ENCODE peak calls at places on chromosomes 13 and 19, in six cellular contexts. J is HTR-8/SVneo, X is posterior cingulate gyrus, U is midbrain, E is choroid plexus epithelial cell, F is GM23338. S is an unnamed sample.

GRCh38 chr19:11697284-11697855 is 41.4 kb downstream of the ZNF823 start:
- DNase-seq in F (peak; percentile 49), U (no peak), E (no peak), X (no peak), J (no peak), S (no peak)

GRCh38 chr13:32840840-32841713 is 175.1 kb upstream of the KL start:
- DNase-seq in X (peak; percentile 85), F (no peak), J (no peak), E (peak; percentile 22), U (no peak), S (peak; percentile 63)

GRCh38 chr13:39317284-39317683 is 279.0 kb downstream of the NHLRC3 start:
- DNase-seq in J (no peak), E (peak; percentile 84), F (no peak), U (peak; percentile 7), X (peak; percentile 77), S (peak; percentile 81)

GRCh38 chr13:29835280-29836061 is 14.9 kb downstream of the UBL3 start:
- DNase-seq in U (no peak), F (peak; percentile 57), J (no peak), X (no peak), E (no peak), S (no peak)

GRCh38 chr13:49731766-49732165 is 40.5 kb upstream of the EBPL start:
- DNase-seq in J (no peak), U (no peak), F (no peak), X (no peak), E (peak; percentile 85), S (peak; percentile 45)

GRCh38 chr13:24130134-24130792 is 30.3 kb upstream of the SPATA13 start:
- DNase-seq in X (no peak), J (no peak), E (no peak), F (no peak), U (no peak), S (no peak)

GRCh38 chr19:35533201-35533821 is at the start of gene GAPDHS:
- DNase-seq in J (no peak), E (no peak), U (no peak), X (no peak), F (peak; percentile 63), S (no peak)

GRCh38 chr13:50404769-50405168 is 389.5 kb downstream of the KCNRG start:
- DNase-seq in X (no peak), J (no peak), E (no peak), U (no peak), F (no peak), S (no peak)

GRCh38 chr19:56126983-56127780 is 6.1 kb upstream of the ZNF787 start:
- DNase-seq in X (no peak), J (no peak), E (no peak), F (no peak), U (no peak), S (no peak)

GRCh38 chr13:50993908-50994307 is 84.3 kb downstream of the RNASEH2B start:
- DNase-seq in J (no peak), F (no peak), E (peak; percentile 27), U (no peak), X (no peak), S (no peak)

GRCh38 chr13:57630661-57631606 is 610 bp upstream of the PCDH17 start:
- DNase-seq in E (no peak), U (peak; percentile 79), X (peak; percentile 83), J (peak; percentile 3), F (peak; percentile 46), S (peak; percentile 53)

GRCh38 chr19:16654151-16654550 is 5.8 kb downstream of the SMIM7 start:
- DNase-seq in U (no peak), X (peak; percentile 84), F (peak; percentile 27), J (no peak), E (peak; percentile 23), S (peak; percentile 7)

GRCh38 chr13:114140909-114141255 is 8.5 kb upstream of the RASA3 start:
- DNase-seq in F (no peak), J (no peak), E (no peak), U (no peak), X (peak; percentile 69), S (no peak)

GRCh38 chr19:43380771-43381386 is 27.4 kb downstream of the CD177 start:
- DNase-seq in J (no peak), F (no peak), E (no peak), X (no peak), U (no peak), S (no peak)